ENCODE peak calls at places on chromosomes 6 and 20, in eight cellular contexts. O is amniotic stem cell; Z is lower lobe of right lung; Y is stimulated activated CD8-positive, alpha-beta memory T cell treated with anti-CD3 and anti-CD28 coated beads, Interleukin-2, amount 100 ng/mL, for 1 hour; I is EL; E is colonic mucosa; B is HCT116; V is activated CD8-positive, alpha-beta memory T cell treated with anti-CD3 and anti-CD28 coated beads for 1 hour. A is an unnamed sample.

GRCh38 chr6:47440722-47441121 is 36.9 kb upstream of the CD2AP start:
- DNase-seq in O (no peak), Z (no peak), Y (no peak), I (no peak), E (no peak), B (no peak), V (no peak), A (no peak)

GRCh38 chr20:3432844-3433243 is 25.4 kb upstream of the DNAAF9 start:
- DNase-seq in O (no peak), Z (no peak), Y (no peak), I (no peak), E (no peak), B (no peak), V (no peak), A (no peak)

GRCh38 chr6:15265787-15266186 is 19.9 kb downstream of the JARID2 start:
- DNase-seq in O (no peak), Z (no peak), Y (no peak), I (no peak), E (no peak), B (no peak), V (no peak), A (no peak)

GRCh38 chr20:19427913-19428800 is 215.7 kb downstream of the SLC24A3 start:
- DNase-seq in O (no peak), Z (no peak), Y (no peak), I (no peak), E (no peak), B (no peak), V (no peak), A (no peak)

GRCh38 chr20:8330785-8331699 is 199.0 kb downstream of the PLCB1 start:
- DNase-seq in O (no peak), Z (no peak), Y (no peak), I (no peak), E (no peak), B (no peak), V (no peak), A (no peak)

GRCh38 chr6:40588480-40588879 is 1.3 kb upstream of the LRFN2 start:
- DNase-seq in O (no peak), Z (no peak), Y (no peak), I (no peak), E (no peak), B (no peak), V (no peak), A (no peak)

GRCh38 chr6:3211681-3212080 is 15.8 kb downstream of the TUBB2B start:
- DNase-seq in O (peak), Z (no peak), Y (no peak), I (peak), E (no peak), B (no peak), V (no peak), A (no peak)

GRCh38 chr6:109695468-109695867 is 4.4 kb downstream of the FIG4 start:
- DNase-seq in O (no peak), Z (no peak), Y (no peak), I (no peak), E (no peak), B (no peak), V (no peak), A (no peak)

GRCh38 chr20:39935921-39936320 is 753.1 kb downstream of the MAFB start:
- DNase-seq in O (no peak), Z (no peak), Y (no peak), I (no peak), E (no peak), B (no peak), V (no peak), A (no peak)

GRCh38 chr6:90859612-90860011 is 272.7 kb upstream of the MAP3K7 start:
- DNase-seq in O (no peak), Z (no peak), Y (no peak), I (no peak), E (no peak), B (no peak), V (no peak), A (no peak)

GRCh38 chr6:43798688-43799444 is 28.9 kb downstream of the VEGFA start:
- DNase-seq in O (no peak), Z (peak), Y (no peak), I (peak), E (peak), B (peak), V (no peak), A (peak)

GRCh38 chr6:119602215-119603178 is 252.9 kb upstream of the MAN1A1 start:
- DNase-seq in O (peak), Z (no peak), Y (no peak), I (peak), E (no peak), B (no peak), V (no peak), A (peak)

GRCh38 chr6:159110013-159110412 is 59.2 kb upstream of the FNDC1 start:
- DNase-seq in O (no peak), Z (no peak), Y (no peak), I (peak), E (no peak), B (peak), V (no peak), A (peak)

GRCh38 chr20:57450419-57450818 is 59.2 kb downstream of the RBM38 start:
- DNase-seq in O (no peak), Z (peak), Y (no peak), I (no peak), E (peak), B (no peak), V (no peak), A (no peak)

GRCh38 chr6:168394606-168395005 is 46.4 kb upstream of the SMOC2 start:
- DNase-seq in O (no peak), Z (no peak), Y (no peak), I (no peak), E (no peak), B (no peak), V (no peak), A (no peak)

GRCh38 chr6:140051521-140052455 is 677.3 kb upstream of the CITED2 start:
- DNase-seq in O (peak), Z (no peak), Y (no peak), I (peak), E (no peak), B (no peak), V (no peak), A (peak)

GRCh38 chr20:2705931-2706645 is 13.5 kb downstream of the EBF4 start:
- DNase-seq in O (no peak), Z (no peak), Y (no peak), I (no peak), E (no peak), B (no peak), V (no peak), A (no peak)

GRCh38 chr20:43691928-43692524 is 25.1 kb downstream of the MYBL2 start:
- DNase-seq in O (no peak), Z (no peak), Y (peak), I (peak), E (peak), B (peak), V (peak), A (peak)

GRCh38 chr6:163354779-163355431 is 59.6 kb upstream of the QKI start:
- DNase-seq in O (no peak), Z (peak), Y (no peak), I (peak), E (no peak), B (no peak), V (no peak), A (peak)

GRCh38 chr6:45187841-45188240 is 140.3 kb upstream of the RUNX2 start:
- DNase-seq in O (peak), Z (no peak), Y (no peak), I (peak), E (no peak), B (no peak), V (no peak), A (peak)

GRCh38 chr6:692858-693736 is at the start of gene EXOC2:
- DNase-seq in O (peak), Z (peak), Y (peak), I (peak), E (peak), B (peak), V (peak), A (peak)

GRCh38 chr6:115004982-115005381 is 662.2 kb upstream of the HS3ST5 start:
- DNase-seq in O (no peak), Z (no peak), Y (no peak), I (no peak), E (no peak), B (no peak), V (no peak), A (no peak)

GRCh38 chr20:25050082-25050481 is 7.9 kb downstream of the ACSS1 start:
- DNase-seq in O (no peak), Z (no peak), Y (no peak), I (no peak), E (no peak), B (no peak), V (no peak), A (no peak)

GRCh38 chr20:19392344-19393140 is 180.1 kb downstream of the SLC24A3 start:
- DNase-seq in O (no peak), Z (no peak), Y (no peak), I (no peak), E (no peak), B (no peak), V (no peak), A (no peak)

A was measured in SJSA1.